ENCODE peak calls at places on chromosomes 12 and 14, in eight cellular contexts. One of them, this sample, is unnamed.

GRCh38 chr12:28775556-28775955 is 373.5 kb upstream of the FAR2 start:
- DNase-seq in ovary: no peak
- DNase-seq in activated CD4-positive, alpha-beta memory T cell treated with anti-CD3 and anti-CD28 coated beads for 36 hours: no peak
- DNase-seq in HuH-7.5: no peak
- DNase-seq in lower leg skin: no peak
- DNase-seq in progenitor cell of endocrine pancreas: no peak
- DNase-seq in omental fat pad: no peak
- DNase-seq in NCI-H524: no peak
- DNase-seq in this sample: no peak

GRCh38 chr12:78096909-78097597 is 266.4 kb downstream of the NAV3 start:
- DNase-seq in progenitor cell of endocrine pancreas: no peak
- DNase-seq in activated CD4-positive, alpha-beta memory T cell treated with anti-CD3 and anti-CD28 coated beads for 36 hours: no peak
- DNase-seq in lower leg skin: no peak
- DNase-seq in HuH-7.5: no peak
- DNase-seq in ovary: no peak
- DNase-seq in omental fat pad: no peak
- DNase-seq in NCI-H524: peak; percentile 76
- DNase-seq in this sample: no peak

GRCh38 chr14:44720707-44721106 is 213.6 kb upstream of the FSCB start:
- DNase-seq in ovary: no peak
- DNase-seq in activated CD4-positive, alpha-beta memory T cell treated with anti-CD3 and anti-CD28 coated beads for 36 hours: no peak
- DNase-seq in lower leg skin: no peak
- DNase-seq in progenitor cell of endocrine pancreas: no peak
- DNase-seq in omental fat pad: no peak
- DNase-seq in NCI-H524: no peak
- DNase-seq in HuH-7.5: no peak
- DNase-seq in this sample: no peak

GRCh38 chr12:125259525-125259924 is 194.3 kb downstream of the AACS start:
- DNase-seq in omental fat pad: no peak
- DNase-seq in lower leg skin: no peak
- DNase-seq in activated CD4-positive, alpha-beta memory T cell treated with anti-CD3 and anti-CD28 coated beads for 36 hours: no peak
- DNase-seq in NCI-H524: no peak
- DNase-seq in ovary: no peak
- DNase-seq in progenitor cell of endocrine pancreas: no peak
- DNase-seq in HuH-7.5: no peak
- DNase-seq in this sample: no peak

GRCh38 chr12:25789520-25789919 is 169.0 kb upstream of the RASSF8 start:
- DNase-seq in progenitor cell of endocrine pancreas: no peak
- DNase-seq in lower leg skin: no peak
- DNase-seq in omental fat pad: no peak
- DNase-seq in activated CD4-positive, alpha-beta memory T cell treated with anti-CD3 and anti-CD28 coated beads for 36 hours: no peak
- DNase-seq in HuH-7.5: no peak
- DNase-seq in NCI-H524: no peak
- DNase-seq in ovary: peak; percentile 19
- DNase-seq in this sample: no peak

GRCh38 chr12:83848702-83849101 is 1063.9 kb downstream of the SLC6A15 start:
- DNase-seq in lower leg skin: no peak
- DNase-seq in activated CD4-positive, alpha-beta memory T cell treated with anti-CD3 and anti-CD28 coated beads for 36 hours: no peak
- DNase-seq in NCI-H524: no peak
- DNase-seq in HuH-7.5: no peak
- DNase-seq in ovary: no peak
- DNase-seq in omental fat pad: no peak
- DNase-seq in progenitor cell of endocrine pancreas: no peak
- DNase-seq in this sample: no peak

GRCh38 chr12:49636979-49637378 is 13.6 kb downstream of the PRPF40B start:
- DNase-seq in HuH-7.5: peak; percentile 81
- DNase-seq in lower leg skin: peak; percentile 40
- DNase-seq in progenitor cell of endocrine pancreas: no peak
- DNase-seq in omental fat pad: no peak
- DNase-seq in ovary: peak; percentile 65
- DNase-seq in activated CD4-positive, alpha-beta memory T cell treated with anti-CD3 and anti-CD28 coated beads for 36 hours: peak; percentile 70
- DNase-seq in NCI-H524: peak; percentile 48
- DNase-seq in this sample: no peak

GRCh38 chr14:55254581-55254980 is 16.6 kb upstream of the FBXO34 start:
- DNase-seq in omental fat pad: no peak
- DNase-seq in ovary: no peak
- DNase-seq in progenitor cell of endocrine pancreas: no peak
- DNase-seq in activated CD4-positive, alpha-beta memory T cell treated with anti-CD3 and anti-CD28 coated beads for 36 hours: no peak
- DNase-seq in NCI-H524: no peak
- DNase-seq in lower leg skin: no peak
- DNase-seq in HuH-7.5: no peak
- DNase-seq in this sample: no peak

GRCh38 chr14:101111620-101112290 is 208.2 kb upstream of the RTL1 start:
- DNase-seq in ovary: no peak
- DNase-seq in progenitor cell of endocrine pancreas: no peak
- DNase-seq in HuH-7.5: no peak
- DNase-seq in omental fat pad: peak; percentile 3
- DNase-seq in lower leg skin: peak; percentile 7
- DNase-seq in activated CD4-positive, alpha-beta memory T cell treated with anti-CD3 and anti-CD28 coated beads for 36 hours: no peak
- DNase-seq in NCI-H524: no peak
- DNase-seq in this sample: peak; percentile 13

GRCh38 chr12:131499160-131499863 is 211.6 kb upstream of the SFSWAP start:
- DNase-seq in lower leg skin: peak; percentile 66
- DNase-seq in HuH-7.5: no peak
- DNase-seq in activated CD4-positive, alpha-beta memory T cell treated with anti-CD3 and anti-CD28 coated beads for 36 hours: no peak
- DNase-seq in progenitor cell of endocrine pancreas: no peak
- DNase-seq in omental fat pad: no peak
- DNase-seq in ovary: no peak
- DNase-seq in NCI-H524: no peak
- DNase-seq in this sample: no peak

GRCh38 chr14:55684956-55685584 is 105.1 kb downstream of the KTN1 start:
- DNase-seq in ovary: no peak
- DNase-seq in lower leg skin: no peak
- DNase-seq in activated CD4-positive, alpha-beta memory T cell treated with anti-CD3 and anti-CD28 coated beads for 36 hours: no peak
- DNase-seq in HuH-7.5: no peak
- DNase-seq in NCI-H524: no peak
- DNase-seq in omental fat pad: no peak
- DNase-seq in progenitor cell of endocrine pancreas: no peak
- DNase-seq in this sample: no peak

GRCh38 chr12:93918262-93918661 is 230.1 kb upstream of the PLXNC1 start:
- DNase-seq in lower leg skin: no peak
- DNase-seq in progenitor cell of endocrine pancreas: no peak
- DNase-seq in HuH-7.5: no peak
- DNase-seq in NCI-H524: no peak
- DNase-seq in ovary: no peak
- DNase-seq in activated CD4-positive, alpha-beta memory T cell treated with anti-CD3 and anti-CD28 coated beads for 36 hours: no peak
- DNase-seq in omental fat pad: no peak
- DNase-seq in this sample: no peak

GRCh38 chr12:92403210-92404175 is 257.8 kb upstream of the BTG1 start:
- DNase-seq in ovary: no peak
- DNase-seq in NCI-H524: no peak
- DNase-seq in omental fat pad: no peak
- DNase-seq in activated CD4-positive, alpha-beta memory T cell treated with anti-CD3 and anti-CD28 coated beads for 36 hours: peak; percentile 79
- DNase-seq in progenitor cell of endocrine pancreas: no peak
- DNase-seq in lower leg skin: no peak
- DNase-seq in HuH-7.5: no peak
- DNase-seq in this sample: no peak